ENCODE peak calls at places on chromosomes 5 and 9, in seven cellular contexts. F is SK-N-SH, V is left ventricle myocardium inferior, U is PC-3, M is HepG2, G is IMR-90, Z is upper lobe of right lung. P is an unnamed sample. For H3K4me1, the result is how much of the 10 kb centered on the place peaks cover.

GRCh38 chr9:130741831-130742449 is 48.4 kb downstream of the EXOSC2 start:
- DNase-seq in F (no peak), V (no peak), U (peak), M (no peak), G (peak), Z (no peak), P (peak)

GRCh38 chr5:117027384-117027783 is 452.8 kb upstream of the SEMA6A start:
- DNase-seq in F (no peak), V (no peak), U (no peak), M (no peak), G (no peak), Z (no peak), P (no peak)

GRCh38 chr9:13278368-13279246 is 885 bp downstream of the MPDZ start:
- DNase-seq in F (peak), V (peak), U (peak), M (peak), G (peak), Z (peak), P (peak)

GRCh38 chr5:168513861-168514428 is 15.2 kb upstream of the FBLL1 start:
- DNase-seq in F (no peak), V (no peak), U (no peak), M (no peak), G (no peak), Z (no peak), P (no peak)

GRCh38 chr5:141811287-141812155 is 66.7 kb downstream of the PCDH1 start:
- DNase-seq in F (peak), V (no peak), U (no peak), M (peak), G (no peak), Z (no peak), P (no peak)

GRCh38 chr5:66021585-66021984 is 95.2 kb downstream of the ERBIN start:
- DNase-seq in F (no peak), V (no peak), U (no peak), M (no peak), G (no peak), Z (no peak), P (no peak)

GRCh38 chr9:13480688-13481087 is 201.2 kb upstream of the MPDZ start:
- DNase-seq in F (no peak), V (no peak), U (no peak), M (no peak), G (no peak), Z (no peak), P (peak)

GRCh38 chr5:165495829-165496380 is 1990.5 kb downstream of the MAT2B start:
- DNase-seq in F (no peak), V (no peak), U (no peak), M (no peak), G (peak), Z (no peak), P (no peak)

GRCh38 chr9:70902705-70903131 is 218.7 kb downstream of the TRPM3 start:
- DNase-seq in F (no peak), V (no peak), U (peak), M (no peak), G (peak), Z (no peak), P (peak)

DNA sequence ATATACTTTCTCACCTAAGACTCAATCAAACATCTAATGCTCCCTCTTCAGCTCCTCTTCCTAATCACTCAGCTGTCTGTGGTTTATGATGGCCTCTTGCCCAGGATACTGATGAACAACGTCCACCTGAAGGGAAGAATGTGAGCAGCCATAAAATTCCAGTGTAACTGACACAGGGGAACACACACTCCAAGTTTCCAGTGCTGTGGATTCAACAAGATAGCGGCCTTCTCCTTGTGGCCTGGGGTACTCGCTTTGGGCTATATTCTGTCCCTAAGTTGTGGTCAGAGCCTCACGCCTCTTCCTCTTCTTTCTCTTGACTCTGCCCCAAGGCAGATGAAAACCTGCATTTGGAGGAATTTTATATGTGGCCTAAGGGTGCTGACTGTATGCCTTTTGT is 11.7 kb downstream of the B4GALT1 start:
- DNase-seq in F (no peak), V (no peak), U (peak), M (no peak), G (no peak), Z (no peak), P (no peak)
- H3K4me1 ChIP-seq in F (under half), V (half or more), U (half or more), M (half or more), G (under half), Z (half or more), P (under half)

GRCh38 chr5:145056805-145057204 is 778.3 kb downstream of the PRELID2 start:
- DNase-seq in F (no peak), V (no peak), U (peak), M (no peak), G (peak), Z (no peak), P (peak)
- H3K4me1 ChIP-seq in F (under half), V (under half), U (under half), M (under half), G (under half), Z (under half), P (under half)

GRCh38 chr9:104854613-104855012 is 73.3 kb downstream of the ABCA1 start:
- DNase-seq in F (no peak), V (no peak), U (peak), M (peak), G (no peak), Z (no peak), P (peak)
- H3K4me1 ChIP-seq in F (under half), V (under half), U (half or more), M (half or more), G (under half), Z (under half), P (under half)

GRCh38 chr5:89069591-89069990 is 186.6 kb upstream of the MEF2C start:
- DNase-seq in F (no peak), V (no peak), U (no peak), M (no peak), G (no peak), Z (no peak), P (no peak)
- H3K4me1 ChIP-seq in F (under half), V (under half), U (under half), M (under half), G (under half), Z (under half), P (under half)

GRCh38 chr9:105245720-105246161 is 1.3 kb downstream of the SLC44A1 start:
- DNase-seq in F (no peak), V (no peak), U (no peak), M (no peak), G (no peak), Z (no peak), P (no peak)
- H3K4me1 ChIP-seq in F (under half), V (half or more), U (under half), M (half or more), G (under half), Z (under half), P (under half)

DNA sequence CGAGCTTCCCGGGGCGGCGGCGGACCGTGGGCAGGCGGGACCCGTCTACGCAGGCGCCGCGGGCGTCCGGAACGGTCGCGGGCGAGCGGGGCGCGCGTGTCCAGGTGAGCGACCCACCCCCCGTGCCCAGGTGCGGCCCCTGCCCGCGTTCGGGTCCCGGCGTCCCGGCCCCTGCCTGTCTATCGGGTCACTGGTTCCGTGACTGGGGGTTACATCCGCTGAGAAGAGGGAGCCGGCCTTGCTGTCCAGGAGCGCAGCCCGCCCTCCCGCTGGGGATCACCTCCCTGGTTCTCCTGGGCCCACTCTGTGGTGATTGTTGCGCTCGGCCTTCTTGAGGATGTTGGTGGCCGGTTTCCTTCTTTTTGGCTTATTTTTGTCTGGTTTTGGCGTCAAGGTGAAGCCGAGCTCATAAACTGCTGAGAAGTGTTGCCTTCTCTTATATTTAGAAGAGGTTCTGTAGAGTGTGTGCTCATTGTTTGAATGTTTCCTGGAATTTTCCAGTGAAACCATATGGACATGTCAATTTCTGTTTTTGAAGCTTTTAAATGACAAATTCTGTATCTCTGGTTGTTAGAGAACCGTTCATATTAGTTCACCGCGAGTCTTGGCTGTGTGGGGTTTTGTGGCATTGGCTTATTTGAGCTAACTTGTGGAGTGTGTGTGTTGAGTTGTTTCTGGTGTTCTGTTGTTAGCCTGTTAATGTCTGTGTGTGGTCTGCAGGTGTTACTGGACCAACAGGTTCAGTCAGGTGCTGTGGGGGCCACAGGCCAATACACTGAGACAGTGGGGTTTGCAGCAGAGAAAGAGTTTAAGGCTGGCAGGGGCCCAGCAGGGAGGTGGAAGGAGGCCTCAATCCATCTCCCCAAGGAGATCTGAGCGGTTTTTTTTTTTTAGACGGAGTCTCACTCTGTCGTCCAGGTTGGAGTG is 621 bp downstream of the CEP72 start:
- DNase-seq in F (no peak), V (no peak), U (peak), M (no peak), G (no peak), Z (no peak), P (no peak)
- H3K4me1 ChIP-seq in F (under half), V (under half), U (under half), M (half or more), G (under half), Z (under half), P (under half)

DNA sequence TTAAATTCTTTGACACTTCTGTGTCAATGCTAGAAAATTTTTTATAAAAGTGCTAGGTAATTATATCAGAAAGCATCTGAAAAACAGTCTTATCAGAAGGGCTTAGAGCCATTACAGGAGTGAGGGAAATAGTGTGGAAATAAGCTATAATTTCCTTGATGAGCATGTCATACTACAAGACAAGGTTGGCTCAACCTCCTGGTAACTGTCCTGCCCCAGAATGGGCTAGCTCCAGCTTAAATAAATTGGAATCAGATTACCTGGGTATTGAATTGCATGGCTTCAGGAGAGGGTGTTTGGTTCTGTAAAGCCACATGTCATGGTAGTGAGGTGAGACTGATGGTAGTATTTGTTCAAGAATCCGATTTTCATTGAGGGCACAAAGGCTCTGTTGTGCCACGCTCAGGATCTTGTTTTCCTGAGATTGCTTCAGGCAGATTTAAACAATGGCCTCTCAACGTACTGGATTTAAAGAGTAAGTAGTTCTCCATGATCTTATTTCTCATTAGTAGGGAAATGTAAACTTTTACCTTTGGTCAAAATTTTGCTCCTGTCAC is 21.1 kb downstream of the TRIO start:
- DNase-seq in F (no peak), V (no peak), U (no peak), M (no peak), G (no peak), Z (no peak), P (no peak)
- H3K4me1 ChIP-seq in F (under half), V (half or more), U (half or more), M (half or more), G (under half), Z (under half), P (under half)

GRCh38 chr5:172903790-172904189 is 55.4 kb upstream of the RPL26L1 start:
- DNase-seq in F (peak), V (no peak), U (peak), M (no peak), G (peak), Z (no peak), P (peak)
- H3K4me1 ChIP-seq in F (half or more), V (half or more), U (under half), M (under half), G (under half), Z (half or more), P (under half)

GRCh38 chr9:105333811-105334210 is 89.4 kb downstream of the SLC44A1 start:
- DNase-seq in F (no peak), V (no peak), U (no peak), M (no peak), G (no peak), Z (no peak), P (no peak)
- H3K4me1 ChIP-seq in F (under half), V (under half), U (under half), M (half or more), G (under half), Z (under half), P (under half)